ENCODE peak calls at places on chromosomes 16 and 17, in eight cellular contexts. C is heart right ventricle, B is colonic mucosa, M is HFF-Myc, D is left lung, R is fibroblast of mammary gland, W is stomach, P is WTC11. Y is an unnamed sample.

GRCh38 chr16:53094013-53094630 is 39.3 kb downstream of the CHD9 start:
- DNase-seq in C (peak), W (peak), R (no peak), D (peak), P (no peak), M (no peak), B (peak), Y (peak)

GRCh38 chr16:23753908-23754593 is 775 bp upstream of the CHP2 start:
- DNase-seq in R (no peak), P (no peak), W (no peak), C (no peak), M (no peak), D (no peak), B (no peak), Y (no peak)

GRCh38 chr17:45160505-45161287 is 979 bp upstream of the HEXIM2 start:
- DNase-seq in M (no peak), W (peak), R (peak), B (peak), D (peak), P (peak), C (peak), Y (peak)

GRCh38 chr16:22300427-22301071 is 3.3 kb downstream of the POLR3E start:
- DNase-seq in D (peak), W (peak), R (peak), M (no peak), B (peak), P (peak), C (peak), Y (peak)

GRCh38 chr16:87303431-87303930 is 13.7 kb downstream of the C16orf95 start:
- DNase-seq in D (no peak), M (no peak), W (no peak), P (no peak), R (no peak), C (no peak), B (no peak), Y (no peak)

GRCh38 chr17:66943484-66943883 is 21.0 kb upstream of the CACNG4 start:
- DNase-seq in R (no peak), P (no peak), D (peak), C (no peak), M (no peak), B (no peak), W (no peak), Y (no peak)

GRCh38 chr17:21157586-21158370 is 31.0 kb downstream of the DHRS7B start:
- DNase-seq in M (no peak), R (no peak), P (no peak), B (no peak), D (no peak), W (no peak), C (no peak), Y (no peak)

GRCh38 chr16:55643161-55643970 is 12.4 kb upstream of the SLC6A2 start:
- DNase-seq in D (no peak), R (peak), P (no peak), C (no peak), B (no peak), M (no peak), W (peak), Y (peak)

GRCh38 chr17:81511800-81512559 is 619 bp downstream of the ACTG1 start:
- DNase-seq in P (no peak), R (no peak), M (no peak), C (no peak), B (peak), W (no peak), D (peak), Y (no peak)

GRCh38 chr17:18143044-18143936 is 34.7 kb downstream of the MYO15A start:
- DNase-seq in M (no peak), P (peak), C (no peak), D (no peak), W (no peak), B (no peak), R (peak), Y (peak)
- TF ChIP-seq CTCF in M (peak), P (peak), C (peak), D (no peak), W (no peak), B (no peak), R (peak), Y (peak)

DNA sequence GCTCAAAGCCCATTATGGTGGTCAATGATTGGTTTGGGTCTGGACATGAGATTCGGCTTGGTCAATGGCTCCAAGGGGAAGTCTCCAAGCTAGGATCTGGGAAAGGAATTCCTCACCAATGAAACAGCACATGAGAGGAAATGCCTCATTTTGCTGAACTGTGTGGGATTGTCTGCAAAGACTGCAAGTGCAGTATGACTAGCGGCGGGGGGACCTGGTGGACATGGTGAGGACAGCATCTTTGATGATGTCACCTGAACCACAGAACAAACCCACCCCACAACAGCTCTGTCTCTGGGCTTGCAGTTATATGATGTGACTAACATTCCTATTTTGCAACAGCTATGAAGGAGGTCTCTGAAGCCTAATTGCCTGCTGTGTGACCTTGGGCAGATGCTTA is 50.6 kb upstream of the NKD1 start:
- DNase-seq in B (no peak), M (no peak), D (no peak), C (no peak), W (no peak), P (no peak), R (peak), Y (no peak)
- TF ChIP-seq CTCF in B (no peak), M (no peak), D (no peak), C (no peak), W (no peak), P (no peak), R (no peak), Y (no peak)

GRCh38 chr16:15650698-15651161 is 685 bp downstream of the NDE1 start:
- DNase-seq in R (peak), M (no peak), C (no peak), P (peak), W (no peak), B (peak), D (peak), Y (peak)

GRCh38 chr16:15652293-15653001 is 2.4 kb downstream of the NDE1 start:
- DNase-seq in R (no peak), P (no peak), B (no peak), M (no peak), C (no peak), W (no peak), D (no peak), Y (peak)

GRCh38 chr16:15648135-15648730 is 1.8 kb upstream of the NDE1 start:
- DNase-seq in B (no peak), R (no peak), P (no peak), D (no peak), W (no peak), C (no peak), M (no peak), Y (no peak)

GRCh38 chr16:15649727-15650018 is 372 bp upstream of the NDE1 start:
- DNase-seq in W (no peak), B (no peak), C (no peak), D (no peak), R (no peak), P (no peak), M (no peak), Y (no peak)

GRCh38 chr16:15650019-15650697 is at the start of gene NDE1:
- DNase-seq in W (peak), D (peak), M (peak), B (peak), C (peak), R (peak), P (peak), Y (peak)
- TF ChIP-seq CTCF in W (no peak), D (no peak), M (no peak), B (no peak), C (no peak), R (no peak), P (no peak), Y (no peak)

GRCh38 chr16:8853150-8853549 is 15.7 kb downstream of the CARHSP1 start:
- DNase-seq in D (peak), W (no peak), M (no peak), C (no peak), B (peak), P (no peak), R (no peak), Y (no peak)

GRCh38 chr16:8853611-8854010 is 15.2 kb downstream of the CARHSP1 start:
- DNase-seq in R (no peak), W (no peak), C (no peak), B (peak), D (no peak), M (no peak), P (no peak), Y (no peak)

GRCh38 chr16:8855972-8856371 is 12.8 kb downstream of the CARHSP1 start:
- DNase-seq in B (no peak), W (no peak), P (no peak), M (no peak), C (no peak), R (no peak), D (no peak), Y (no peak)

GRCh38 chr16:8854298-8854948 is 14.4 kb downstream of the CARHSP1 start:
- DNase-seq in B (peak), W (no peak), C (no peak), R (no peak), D (peak), M (no peak), P (no peak), Y (no peak)

DNA sequence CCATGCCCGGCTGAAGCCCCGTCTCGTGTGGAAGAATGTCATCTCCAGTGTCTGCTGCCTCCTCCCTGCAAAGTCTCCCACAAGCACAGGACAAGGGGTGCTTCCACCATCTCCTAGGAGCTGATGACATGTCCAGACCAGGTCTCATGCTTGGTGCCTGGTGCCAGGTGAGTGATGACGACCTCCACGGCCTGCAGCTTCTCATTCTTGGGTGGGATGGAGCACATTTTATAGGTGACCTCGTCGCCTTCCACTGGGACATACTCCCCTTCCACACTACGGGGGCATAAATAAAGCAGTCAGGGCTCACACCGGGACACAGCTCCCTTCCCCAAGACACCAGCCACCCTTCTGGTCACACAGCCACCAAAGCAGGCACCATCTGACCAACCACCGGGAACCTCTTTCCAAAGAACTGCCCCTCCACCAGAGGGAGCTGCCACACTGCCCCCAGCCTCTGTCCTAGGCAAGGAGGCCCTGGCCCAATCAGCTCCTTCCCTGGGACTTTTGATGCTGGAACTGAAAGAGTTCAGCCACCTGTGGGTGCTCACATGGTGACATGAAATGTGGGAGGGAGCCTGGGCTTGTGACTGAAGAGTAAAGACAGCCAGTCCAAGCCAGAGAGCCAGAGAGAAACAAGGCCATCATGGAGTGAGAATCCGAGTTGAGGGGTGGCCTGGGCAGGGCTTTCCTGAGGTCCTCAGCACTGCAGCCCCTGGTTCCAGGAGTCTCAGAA is 13.6 kb downstream of the CARHSP1 start:
- DNase-seq in C (no peak), D (peak), B (peak), R (no peak), W (no peak), P (no peak), M (no peak), Y (no peak)
- TF ChIP-seq CTCF in C (no peak), D (no peak), B (no peak), R (no peak), W (no peak), P (no peak), M (peak), Y (peak)

Y was measured in MCF 10A.